ENCODE peak calls at places on chromosome 19, in ten cellular contexts. H is psoas muscle; C is CD8-positive, alpha-beta memory T cell; K is sigmoid colon; M is tibial nerve; I is astrocyte; N is aorta; P is pancreas; V is HFF-Myc; U is thyroid gland. O is an unnamed sample.

GRCh38 chr19:9673912-9674668 is 810 bp downstream of the ZNF562 start:
- DNase-seq in K (no peak), C (no peak), H (no peak), U (no peak), N (no peak), P (no peak), M (no peak), I (peak; percentile 25), V (no peak), O (no peak)

GRCh38 chr19:41323430-41324125 is 13.6 kb downstream of the CCDC97 start:
- DNase-seq in I (peak; percentile 96), K (peak; percentile 90), N (peak; percentile 85), H (peak; percentile 81), C (no peak), U (peak; percentile 18), P (no peak), V (peak; percentile 88), M (peak; percentile 65), O (peak; percentile 93)

GRCh38 chr19:38122402-38123093 is 101.5 kb downstream of the DPF1 start:
- DNase-seq in K (no peak), U (no peak), P (no peak), I (no peak), V (no peak), N (no peak), H (no peak), C (no peak), M (no peak), O (no peak)

GRCh38 chr19:6204212-6204611 is 68.7 kb downstream of the ACSBG2 start:
- DNase-seq in N (no peak), K (peak; percentile 35), H (no peak), I (no peak), V (no peak), M (no peak), C (no peak), U (no peak), P (no peak), O (no peak)

GRCh38 chr19:29173896-29174295 is 39.1 kb downstream of the UQCRFS1 start:
- DNase-seq in V (no peak), M (no peak), U (no peak), N (no peak), P (no peak), I (no peak), H (no peak), K (no peak), C (no peak), O (no peak)

GRCh38 chr19:20776083-20777076 is at the start of gene ZNF66:
- DNase-seq in C (peak; percentile 93), M (peak; percentile 97), N (peak; percentile 98), K (peak; percentile 98), I (peak; percentile 89), U (peak; percentile 99), P (peak; percentile 97), H (peak; percentile 95), V (peak; percentile 87), O (peak; percentile 93)

GRCh38 chr19:51012661-51013190 is 6.8 kb downstream of the KLK10 start:
- DNase-seq in U (no peak), I (no peak), V (no peak), C (no peak), M (no peak), N (no peak), H (no peak), K (no peak), P (no peak), O (no peak)

GRCh38 chr19:3672993-3673392 is 27.3 kb downstream of the PIP5K1C start:
- DNase-seq in U (no peak), P (no peak), V (no peak), C (no peak), N (no peak), H (no peak), K (no peak), M (no peak), I (no peak), O (no peak)

DNA sequence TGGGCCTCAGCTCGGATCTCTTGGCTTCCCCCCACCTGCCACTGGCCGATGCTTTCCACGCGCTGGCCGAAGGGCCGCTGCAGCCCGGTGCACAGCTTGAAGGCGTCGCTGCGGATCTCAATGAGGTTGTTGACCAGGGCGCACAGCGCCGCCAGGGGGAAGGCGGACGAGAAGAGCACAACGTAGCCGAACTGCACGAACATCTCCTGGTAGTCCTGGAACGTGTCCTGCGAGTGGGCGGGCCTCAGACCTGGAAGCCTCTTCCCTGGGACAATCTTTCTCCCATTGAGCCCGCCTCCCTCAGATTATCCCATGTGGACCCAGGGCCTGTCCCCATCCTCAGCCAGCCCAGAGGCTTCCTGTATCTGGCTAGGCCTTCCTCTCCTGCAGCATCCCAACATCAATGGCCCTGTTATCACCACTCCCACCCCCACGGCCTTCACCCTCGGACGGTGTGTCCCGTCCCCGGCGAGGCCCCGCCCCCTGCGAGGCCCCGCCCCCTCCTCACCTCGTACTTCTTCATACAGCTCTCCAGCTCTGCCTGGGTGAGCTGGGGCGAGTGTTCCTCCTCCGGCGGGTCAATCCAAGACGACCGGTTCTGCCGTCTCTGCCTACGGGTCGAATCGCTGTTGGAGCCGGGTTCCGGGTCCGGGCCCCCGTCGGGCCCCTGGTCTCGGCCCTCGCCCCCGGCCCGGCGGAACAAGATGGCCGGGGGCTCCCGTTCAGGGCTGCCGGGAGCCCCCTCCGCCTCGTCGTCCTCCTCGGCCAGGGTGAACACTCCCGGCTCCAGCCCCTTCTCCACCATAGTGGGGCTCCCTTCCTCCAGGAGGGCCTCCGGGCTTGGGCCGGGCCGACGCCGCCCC is 6.8 kb downstream of the ANO8 start:
- DNase-seq in U (peak; percentile 96), P (no peak), C (peak; percentile 48), H (no peak), V (no peak), K (peak; percentile 89), N (no peak), I (no peak), M (no peak), O (no peak)
- H3K4me3 ChIP-seq in U (no peak overlapping the region), P (peak overlapping the region; percentile 53), C (peak overlapping the region; percentile 61), H (peak overlapping the region; percentile 16), V (no peak overlapping the region), K (peak overlapping the region; percentile 38), N (no peak overlapping the region), I (no peak overlapping the region), M (no peak overlapping the region), O (no peak overlapping the region)

DNA sequence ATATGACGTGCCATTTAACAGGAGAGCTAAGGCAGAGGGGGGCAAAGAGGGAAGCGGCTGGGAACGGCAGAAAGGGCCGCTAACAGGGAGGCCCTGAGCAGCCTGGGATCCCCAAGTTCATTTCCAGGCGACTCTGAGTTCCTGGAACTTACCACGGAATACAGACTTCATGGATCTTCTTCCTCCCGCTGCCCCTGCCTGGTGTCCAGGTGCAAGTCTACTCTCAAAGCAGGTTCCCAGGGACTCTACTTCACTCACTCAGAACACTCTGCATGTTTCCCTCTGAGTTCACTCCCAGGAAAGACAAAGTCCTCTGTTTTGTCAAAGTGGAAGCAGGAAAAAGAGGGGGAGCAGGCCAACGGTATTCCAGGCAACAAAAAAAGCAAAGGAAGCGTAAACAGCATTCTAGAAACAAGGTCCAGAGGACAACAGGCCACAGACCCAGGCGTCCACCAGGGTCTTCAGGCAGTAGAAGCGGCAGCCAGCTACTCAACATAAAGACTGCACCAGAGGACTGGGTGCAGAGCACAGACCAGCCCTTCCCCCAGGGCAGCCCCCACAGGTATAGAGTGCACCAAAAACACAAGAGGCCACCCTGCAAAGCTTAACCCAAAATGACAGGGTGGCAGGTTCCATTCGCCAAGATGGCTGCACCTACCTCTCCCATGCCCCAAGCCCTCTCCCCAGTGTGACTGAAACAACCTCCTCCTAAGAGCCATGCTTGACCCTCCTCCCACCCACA is 3.0 kb downstream of the MIER2 start:
- DNase-seq in I (no peak), U (no peak), P (no peak), M (no peak), K (peak; percentile 29), C (no peak), V (no peak), H (no peak), N (no peak), O (no peak)
- H3K4me3 ChIP-seq in I (peak overlapping the region; percentile 78), U (no peak overlapping the region), P (no peak overlapping the region), M (no peak overlapping the region), K (peak overlapping the region; percentile 92), C (no peak overlapping the region), V (peak overlapping the region; percentile 54), H (peak overlapping the region; percentile 74), N (no peak overlapping the region), O (peak overlapping the region; percentile 71)

GRCh38 chr19:19541572-19541971 is 3.5 kb downstream of the CILP2 start:
- DNase-seq in I (no peak), N (no peak), H (no peak), U (no peak), M (no peak), C (no peak), P (no peak), K (no peak), V (no peak), O (no peak)

GRCh38 chr19:19542507-19542906 is 4.4 kb downstream of the CILP2 start:
- DNase-seq in N (no peak), C (no peak), U (no peak), M (no peak), P (no peak), I (no peak), V (no peak), K (no peak), H (no peak), O (no peak)

GRCh38 chr19:19538767-19539166 is 702 bp downstream of the CILP2 start:
- DNase-seq in U (no peak), P (no peak), C (no peak), H (no peak), I (no peak), V (no peak), M (no peak), N (no peak), K (peak; percentile 65), O (no peak)

GRCh38 chr19:19539738-19540703 is 2.0 kb downstream of the CILP2 start:
- DNase-seq in P (peak; percentile 69), H (peak; percentile 67), U (peak; percentile 55), C (peak; percentile 48), N (peak; percentile 74), K (peak; percentile 64), M (no peak), I (peak; percentile 35), V (no peak), O (no peak)

GRCh38 chr19:19540707-19541515 is 2.8 kb downstream of the CILP2 start:
- DNase-seq in N (no peak), I (no peak), P (no peak), C (peak; percentile 59), U (peak; percentile 41), M (no peak), V (no peak), K (no peak), H (no peak), O (no peak)
- H3K4me3 ChIP-seq in N (no peak overlapping the region), I (no peak overlapping the region), P (peak overlapping the region; percentile 32), C (peak overlapping the region; percentile 50), U (no peak overlapping the region), M (no peak overlapping the region), V (peak overlapping the region; percentile 7), K (peak overlapping the region; percentile 11), H (peak overlapping the region; percentile 28), O (peak overlapping the region; percentile 18)

DNA sequence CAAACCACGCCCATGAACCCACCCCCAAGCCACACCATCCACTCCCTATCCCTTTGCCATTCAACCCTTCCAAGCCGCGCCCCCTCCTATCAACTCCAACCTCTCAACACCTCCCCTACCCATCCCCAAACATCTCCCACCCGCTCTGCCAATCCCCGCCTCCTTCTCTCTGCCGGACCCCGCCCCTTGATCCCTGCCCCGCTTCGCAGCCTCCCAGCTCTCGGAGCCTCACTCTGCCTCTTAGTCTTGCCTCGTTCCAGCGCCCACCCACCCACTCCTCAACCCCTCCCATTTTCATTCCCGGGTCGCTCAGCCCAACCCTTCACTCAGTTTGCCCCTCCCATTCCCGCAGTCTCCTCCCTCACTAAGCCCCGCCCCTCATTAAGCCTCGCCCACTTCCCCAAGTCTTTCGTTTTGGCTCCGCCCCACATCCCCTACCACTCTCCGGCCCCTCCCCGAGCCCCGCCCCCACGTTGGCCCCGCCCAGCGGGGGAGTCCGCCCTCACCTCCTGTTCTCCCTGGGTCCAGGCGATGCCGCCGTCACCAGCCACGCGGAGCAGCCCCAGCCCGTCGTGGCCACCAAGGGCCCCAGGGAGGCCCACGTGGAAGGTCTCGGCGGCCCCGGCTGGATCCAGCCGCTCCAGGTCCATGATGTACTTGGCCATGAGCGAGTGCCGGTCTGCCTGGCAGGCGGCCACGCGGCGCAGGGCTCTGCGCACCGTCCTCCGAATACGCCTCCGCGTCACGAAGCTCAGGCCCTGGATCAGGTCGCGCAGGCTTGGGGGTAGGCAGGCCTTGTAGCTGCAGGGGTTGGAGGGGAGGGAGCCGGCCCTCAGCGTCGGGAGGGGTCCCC is 5.7 kb downstream of the JAK3 start:
- DNase-seq in M (peak; percentile 65), P (peak; percentile 87), U (peak; percentile 55), C (no peak), N (peak; percentile 85), V (no peak), H (peak; percentile 74), I (peak; percentile 49), K (peak; percentile 94), O (no peak)
- H3K4me3 ChIP-seq in M (peak overlapping the region; percentile 34), P (peak overlapping the region; percentile 29), U (no peak overlapping the region), C (no peak overlapping the region), N (no peak overlapping the region), V (peak overlapping the region; percentile 62), H (peak overlapping the region; percentile 28), I (peak overlapping the region; percentile 29), K (peak overlapping the region; percentile 33), O (peak overlapping the region; percentile 52)